ENCODE peak calls at places on chromosome 11, in ten cellular contexts. T is Ammon's horn; N is cardiac fibroblast; O is AG09309; I is iPS-NIHi11; M is right atrium auricular region; V is activated CD8-positive, alpha-beta memory T cell treated with anti-CD3 and anti-CD28 coated beads for 24 hours; B is NCI-H1694 treated with DMSO at 0.1 percent for 48 hours; H is GDM1; L is activated CD4-positive, alpha-beta T cell treated with anti-CD3 and anti-CD28 coated beads, Interleukin-2, amount 10 ng/mL, durations not matched to agents 7 days and 5 days. U is an unnamed sample.
A peak's percentile ranks its signal among the peaks of the same experiment; 100 is the strongest.

GRCh38 chr11:128318856-128319474 is 268.4 kb downstream of the ETS1 start:
- DNase-seq in N (peak; percentile 37), H (no peak), V (peak; percentile 82), M (no peak), O (no peak), I (no peak), L (peak; percentile 62), B (no peak), T (no peak), U (no peak)

GRCh38 chr11:66607126-66607834 is 9.2 kb upstream of the RBM14 start:
- DNase-seq in L (no peak), O (peak; percentile 44), H (no peak), I (no peak), B (peak; percentile 6), N (peak; percentile 76), M (peak; percentile 91), T (peak; percentile 74), V (no peak), U (no peak)

GRCh38 chr11:22234743-22235142 is 41.9 kb downstream of the ANO5 start:
- DNase-seq in I (peak; percentile 30), B (no peak), T (no peak), V (no peak), H (no peak), M (no peak), N (no peak), O (no peak), L (no peak), U (peak; percentile 33)

GRCh38 chr11:45145421-45146071 is 893 bp upstream of the PRDM11 start:
- DNase-seq in T (no peak), I (peak; percentile 91), O (no peak), L (no peak), N (peak; percentile 46), B (no peak), H (no peak), V (peak; percentile 60), M (no peak), U (peak; percentile 90)

GRCh38 chr11:305834-306211 is 1.8 kb upstream of the IFITM2 start:
- DNase-seq in I (no peak), V (no peak), T (no peak), M (no peak), N (no peak), L (no peak), B (no peak), O (no peak), H (no peak), U (peak; percentile 24)

GRCh38 chr11:10329356-10329755 is 24.5 kb downstream of the ADM start:
- DNase-seq in B (no peak), N (peak; percentile 11), V (no peak), T (no peak), M (no peak), L (no peak), I (no peak), O (no peak), H (no peak), U (no peak)

GRCh38 chr11:134655189-134655937 is 243.3 kb upstream of the B3GAT1 start:
- DNase-seq in N (no peak), I (no peak), T (no peak), V (peak; percentile 52), M (peak; percentile 44), B (no peak), H (no peak), L (no peak), O (no peak), U (no peak)

GRCh38 chr11:2203440-2204259 is 32.0 kb upstream of the TH start:
- DNase-seq in V (no peak), B (no peak), I (no peak), H (no peak), T (no peak), O (no peak), L (no peak), M (no peak), N (no peak), U (no peak)

GRCh38 chr11:45285289-45285828 is 782 bp downstream of the SYT13 start:
- DNase-seq in L (no peak), N (no peak), V (peak; percentile 44), T (no peak), M (no peak), B (no peak), O (no peak), I (peak; percentile 23), H (no peak), U (peak; percentile 19)

GRCh38 chr11:63993983-63994382 is 7.7 kb downstream of the OTUB1 start:
- DNase-seq in H (no peak), T (no peak), V (no peak), L (no peak), O (no peak), B (no peak), I (no peak), N (no peak), M (no peak), U (no peak)

GRCh38 chr11:122642472-122642922 is 13.0 kb upstream of the UBASH3B start:
- DNase-seq in B (no peak), I (no peak), H (no peak), N (peak; percentile 93), V (no peak), T (no peak), O (peak; percentile 84), M (no peak), L (no peak), U (no peak)

GRCh38 chr11:7573558-7574296 is 59.9 kb downstream of the PPFIBP2 start:
- DNase-seq in N (no peak), T (no peak), I (peak; percentile 42), B (no peak), M (no peak), L (no peak), O (no peak), V (no peak), H (no peak), U (no peak)

GRCh38 chr11:109993786-109994185 is 99.4 kb upstream of the ZC3H12C start:
- DNase-seq in N (peak; percentile 38), O (peak; percentile 67), M (no peak), T (no peak), I (no peak), L (no peak), B (no peak), H (no peak), V (no peak), U (no peak)

GRCh38 chr11:13337986-13338436 is 60.4 kb downstream of the BMAL1 start:
- DNase-seq in N (peak; percentile 77), L (no peak), H (no peak), O (peak; percentile 21), B (no peak), V (no peak), M (no peak), I (no peak), T (no peak), U (no peak)

GRCh38 chr11:71451596-71452353 is 1.2 kb upstream of the NADSYN1 start:
- DNase-seq in L (no peak), N (no peak), V (peak; percentile 62), T (no peak), M (no peak), O (no peak), H (no peak), I (no peak), B (no peak), U (peak; percentile 44)

GRCh38 chr11:47487421-47487820 is 38.5 kb upstream of the RAPSN start:
- DNase-seq in L (no peak), B (no peak), V (no peak), O (no peak), T (no peak), M (no peak), I (no peak), H (no peak), N (no peak), U (no peak)

GRCh38 chr11:42239102-42239501 is 779.6 kb upstream of the LRRC4C start:
- DNase-seq in V (no peak), M (no peak), I (no peak), N (peak; percentile 68), O (peak; percentile 17), B (no peak), T (no peak), H (no peak), L (no peak), U (no peak)

GRCh38 chr11:132111781-132112380 is 741.5 kb downstream of the NTM start:
- DNase-seq in H (no peak), I (no peak), N (peak; percentile 96), M (no peak), T (no peak), L (no peak), V (no peak), O (peak; percentile 62), B (no peak), U (no peak)

GRCh38 chr11:107665016-107665415 is 46.8 kb downstream of the SLN start:
- DNase-seq in H (no peak), M (no peak), O (no peak), L (no peak), T (peak; percentile 42), I (no peak), V (no peak), B (no peak), N (no peak), U (no peak)

GRCh38 chr11:75031224-75031753 is 42.6 kb downstream of the NEU3 start:
- DNase-seq in N (peak; percentile 92), L (no peak), M (no peak), T (no peak), V (no peak), H (no peak), I (no peak), O (peak; percentile 43), B (no peak), U (no peak)

GRCh38 chr11:93686812-93687211 is 25.3 kb downstream of the CEP295 start:
- DNase-seq in M (no peak), O (peak; percentile 24), V (no peak), I (no peak), T (no peak), B (no peak), N (peak; percentile 84), H (no peak), L (no peak), U (no peak)

GRCh38 chr11:35214792-35215193 is 75.8 kb downstream of the CD44 start:
- DNase-seq in V (no peak), I (peak; percentile 25), N (peak; percentile 99), O (peak; percentile 88), T (no peak), M (no peak), L (no peak), B (no peak), H (no peak), U (peak; percentile 34)

GRCh38 chr11:33704240-33705002 is 3.8 kb upstream of the C11orf91 start:
- DNase-seq in M (no peak), V (no peak), N (peak; percentile 29), B (no peak), T (no peak), L (no peak), H (no peak), I (no peak), O (no peak), U (no peak)

GRCh38 chr11:110389946-110390345 is 39.8 kb upstream of the FDX1 start:
- DNase-seq in M (no peak), V (no peak), N (no peak), O (no peak), H (no peak), L (no peak), T (no peak), B (no peak), I (no peak), U (no peak)